ENCODE peak calls at places on chromosomes 13 and 19, in six cellular contexts. X is HCT116, Z is K562, O is HepG2, E is H1, V is GM12878. P is an unnamed sample.

GRCh38 chr19:1864480-1865171 is 1.2 kb upstream of the KLF16 start:
- DNase-seq in X (no peak), Z (peak), O (peak), E (no peak), V (no peak), P (peak)

GRCh38 chr13:80528733-80529132 is 187.8 kb upstream of the SPRY2 start:
- DNase-seq in X (no peak), Z (peak), O (no peak), E (no peak), V (no peak), P (no peak)

GRCh38 chr19:41910992-41911888 is 17.0 kb downstream of the ERFL start:
- DNase-seq in X (no peak), Z (no peak), O (no peak), E (no peak), V (no peak), P (no peak)

GRCh38 chr19:13102666-13103584 is at the start of gene LYL1:
- DNase-seq in X (no peak), Z (peak), O (peak), E (no peak), V (no peak), P (no peak)

GRCh38 chr13:79648191-79648590 is 167.2 kb downstream of the NDFIP2 start:
- DNase-seq in X (no peak), Z (no peak), O (no peak), E (no peak), V (no peak), P (no peak)

GRCh38 chr13:78499802-78500201 is 103.5 kb downstream of the POU4F1 start:
- DNase-seq in X (no peak), Z (no peak), O (no peak), E (no peak), V (no peak), P (no peak)

GRCh38 chr19:10228925-10229324 is 2.2 kb downstream of the S1PR2 start:
- DNase-seq in X (no peak), Z (peak), O (peak), E (no peak), V (no peak), P (no peak)

GRCh38 chr19:10681658-10682057 is 19.6 kb upstream of the QTRT1 start:
- DNase-seq in X (no peak), Z (no peak), O (no peak), E (no peak), V (no peak), P (no peak)

GRCh38 chr13:46756977-46757376 is 40.0 kb downstream of the ESD start:
- DNase-seq in X (no peak), Z (no peak), O (no peak), E (no peak), V (no peak), P (no peak)

GRCh38 chr19:23321953-23322549 is 71.9 kb upstream of the ZNF724 start:
- DNase-seq in X (no peak), Z (no peak), O (no peak), E (no peak), V (no peak), P (no peak)

GRCh38 chr13:20553309-20553708 is 13.6 kb upstream of the IFT88 start:
- DNase-seq in X (no peak), Z (no peak), O (peak), E (no peak), V (no peak), P (no peak)

GRCh38 chr13:38850868-38851626 is 139.6 kb downstream of the STOML3 start:
- DNase-seq in X (no peak), Z (no peak), O (no peak), E (no peak), V (no peak), P (no peak)

GRCh38 chr13:107466326-107466725 is 749.0 kb downstream of the LIG4 start:
- DNase-seq in X (no peak), Z (no peak), O (no peak), E (peak), V (no peak), P (no peak)

GRCh38 chr19:30068528-30069395 is 126.7 kb downstream of the URI1 start:
- DNase-seq in X (no peak), Z (no peak), O (no peak), E (no peak), V (no peak), P (no peak)
- TF ChIP-seq JUND in X (no peak), Z (no peak), O (no peak), E (no peak), V (no peak), P (no peak)

GRCh38 chr13:73602295-73602694 is 531.9 kb downstream of the KLF12 start:
- DNase-seq in X (peak), Z (no peak), O (peak), E (no peak), V (no peak), P (no peak)
- TF ChIP-seq JUND in X (no peak), Z (no peak), O (no peak), E (no peak), V (no peak), P (no peak)

DNA sequence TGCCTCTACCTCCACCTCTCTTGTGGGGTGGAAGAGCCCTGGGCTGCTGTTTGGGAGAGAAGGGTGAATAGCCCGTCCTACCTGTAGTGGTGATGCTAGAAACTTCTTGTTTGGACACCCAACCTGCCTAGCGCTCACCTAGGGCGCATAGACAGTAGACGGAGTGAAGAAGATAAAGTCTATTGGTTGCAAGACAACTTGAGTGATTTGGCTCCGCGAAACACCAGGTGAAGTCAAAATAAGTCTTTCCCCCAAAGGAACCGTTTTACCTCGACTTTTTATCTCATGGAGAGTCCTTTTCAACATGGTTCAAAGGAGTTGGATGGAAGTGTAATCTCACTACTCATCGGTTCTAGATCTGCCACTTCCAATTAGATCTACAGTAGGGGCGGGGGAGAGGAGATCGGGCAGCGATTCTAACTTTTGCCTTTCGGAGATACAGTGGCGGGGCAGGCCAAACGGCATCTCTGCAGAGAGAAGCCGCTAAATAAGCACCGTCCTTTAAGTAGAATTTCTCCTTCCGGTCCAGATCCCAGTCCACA is 694 bp upstream of the ZIC5 start:
- DNase-seq in X (no peak), Z (no peak), O (no peak), E (no peak), V (no peak), P (no peak)
- TF ChIP-seq JUND in X (no peak), Z (no peak), O (no peak), E (no peak), V (no peak), P (no peak)

DNA sequence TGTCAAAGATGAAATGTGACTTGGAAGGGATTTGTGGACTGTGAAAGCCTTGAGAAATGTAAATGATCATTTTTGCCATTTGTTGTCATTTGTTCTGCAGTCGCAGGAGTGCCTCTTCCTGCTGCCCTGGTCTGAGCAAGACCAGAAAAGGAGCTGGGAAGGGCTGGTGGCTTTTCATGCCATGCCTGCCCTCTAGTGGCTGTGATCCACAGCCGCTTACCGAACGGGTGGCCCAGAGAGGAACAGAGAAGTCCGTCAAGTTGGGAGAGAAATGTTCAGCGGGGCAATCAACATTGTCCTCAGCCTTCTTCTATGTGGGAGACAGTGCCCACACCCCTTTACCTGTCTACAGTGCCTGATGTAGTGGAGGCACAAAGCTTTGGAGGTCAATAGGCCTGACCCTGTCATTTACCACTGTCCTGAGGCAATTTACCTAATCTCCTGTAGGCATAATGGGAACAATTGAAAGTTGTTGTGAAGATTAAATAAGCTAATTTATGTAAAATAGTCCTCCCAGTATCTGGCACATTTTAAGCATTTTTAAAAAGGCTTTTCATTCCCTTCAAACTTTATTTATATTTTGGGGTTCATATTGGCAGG is 224.5 kb downstream of the B3GLCT start:
- DNase-seq in X (peak), Z (peak), O (peak), E (peak), V (peak), P (peak)
- TF ChIP-seq JUND in X (no peak), Z (no peak), O (no peak), E (no peak), V (no peak), P (no peak)

GRCh38 chr13:33467556-33467955 is 182.0 kb upstream of the STARD13 start:
- DNase-seq in X (no peak), Z (no peak), O (no peak), E (no peak), V (no peak), P (no peak)

GRCh38 chr13:33464345-33464744 is 178.8 kb upstream of the STARD13 start:
- DNase-seq in X (no peak), Z (no peak), O (no peak), E (no peak), V (no peak), P (no peak)

GRCh38 chr13:33462109-33462508 is 176.6 kb upstream of the STARD13 start:
- DNase-seq in X (no peak), Z (no peak), O (peak), E (no peak), V (no peak), P (no peak)

GRCh38 chr13:33471182-33471581 is 185.6 kb upstream of the STARD13 start:
- DNase-seq in X (no peak), Z (no peak), O (no peak), E (no peak), V (no peak), P (no peak)

GRCh38 chr13:33466262-33466661 is 180.7 kb upstream of the STARD13 start:
- DNase-seq in X (no peak), Z (no peak), O (no peak), E (no peak), V (no peak), P (no peak)
- TF ChIP-seq JUND in X (no peak), Z (no peak), O (no peak), E (no peak), V (no peak), P (no peak)

GRCh38 chr19:14156971-14157717 is 20.8 kb upstream of the ASF1B start:
- DNase-seq in X (no peak), Z (no peak), O (no peak), E (no peak), V (no peak), P (no peak)
- TF ChIP-seq JUND in X (no peak), Z (no peak), O (no peak), E (no peak), V (no peak), P (no peak)

GRCh38 chr19:48403606-48404005 is 10.1 kb downstream of the GRIN2D start:
- DNase-seq in X (no peak), Z (peak), O (peak), E (no peak), V (no peak), P (peak)
- TF ChIP-seq JUND in X (no peak), Z (no peak), O (no peak), E (no peak), V (no peak), P (no peak)

GRCh38 chr19:289651-290538 is 1.3 kb downstream of the PLPP2 start:
- DNase-seq in X (peak), Z (peak), O (peak), E (peak), V (no peak), P (peak)
- TF ChIP-seq JUND in X (no peak), Z (no peak), O (no peak), E (peak), V (no peak), P (no peak)

GRCh38 chr13:51726446-51727185 is 77.3 kb downstream of the DHRS12 start:
- DNase-seq in X (no peak), Z (no peak), O (no peak), E (no peak), V (no peak), P (no peak)
- TF ChIP-seq JUND in X (no peak), Z (no peak), O (no peak), E (no peak), V (no peak), P (no peak)

DNA sequence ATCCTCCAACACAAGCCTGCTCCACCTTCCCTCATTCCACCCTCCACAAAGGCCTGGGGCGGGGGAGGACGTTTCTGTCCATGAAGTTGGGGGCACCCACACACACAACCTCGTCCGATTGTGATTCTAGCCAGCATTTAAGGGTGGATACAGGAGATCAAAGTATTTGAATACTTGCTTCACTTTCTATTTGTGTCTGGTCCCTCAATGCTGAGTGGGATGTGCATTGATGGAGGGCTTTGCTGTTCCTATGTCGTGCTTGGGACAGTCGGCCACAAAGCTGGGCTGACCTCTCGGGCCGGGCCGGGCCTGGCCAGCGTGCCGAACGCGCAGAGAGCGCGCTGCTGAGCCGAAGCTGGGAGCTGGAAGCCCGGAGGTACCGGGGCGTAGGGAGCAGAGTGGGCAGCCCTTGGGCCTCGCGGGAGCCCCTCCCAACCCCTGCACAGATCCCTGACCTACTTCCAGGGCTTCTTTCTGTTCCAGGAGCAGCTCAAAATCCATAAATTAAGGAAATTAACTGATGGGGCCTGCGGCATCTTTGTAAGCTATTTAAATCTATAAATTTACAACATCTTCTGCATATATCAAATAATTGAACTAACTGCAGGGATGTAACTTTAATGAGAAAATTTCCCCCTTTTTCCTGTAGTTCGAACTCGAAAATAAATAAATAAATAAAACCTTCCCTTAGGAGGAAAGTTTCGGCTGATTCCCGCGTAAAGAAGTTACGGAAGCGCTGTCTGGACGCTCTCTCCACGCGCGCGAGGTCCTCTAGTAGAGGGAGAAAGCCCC is 1.9 kb upstream of the KCTD15 start:
- DNase-seq in X (no peak), Z (no peak), O (no peak), E (no peak), V (no peak), P (peak)
- TF ChIP-seq JUND in X (no peak), Z (no peak), O (no peak), E (no peak), V (no peak), P (no peak)

P was measured in T47D.